ENCODE peak calls at places on chromosome 9, in five cellular contexts. W, J, H, K and Z are unnamed samples.

GRCh38 chr9:8143677-8144076 is 344.1 kb upstream of the DMAC1 start:
- DNase-seq in J (no peak), W (no peak), K (no peak), H (no peak), Z (no peak)

GRCh38 chr9:137365056-137365455 is 57.9 kb downstream of the EXD3 start:
- DNase-seq in K (no peak), W (no peak), J (no peak), H (no peak), Z (no peak)

GRCh38 chr9:18129809-18130334 is 344.1 kb upstream of the ADAMTSL1 start:
- DNase-seq in J (no peak), W (no peak), H (no peak), K (no peak), Z (no peak)

GRCh38 chr9:2570615-2571479 is 50.7 kb upstream of the VLDLR start:
- DNase-seq in W (peak), H (peak), K (peak), J (peak), Z (peak)

GRCh38 chr9:72554221-72554641 is 32.8 kb downstream of the TMC1 start:
- DNase-seq in W (no peak), J (no peak), H (peak), K (peak), Z (no peak)

GRCh38 chr9:100285080-100285479 is 67.7 kb downstream of the TEX10 start:
- DNase-seq in W (no peak), K (no peak), J (no peak), H (no peak), Z (no peak)

GRCh38 chr9:128275198-128276007 is at the start of gene GOLGA2:
- DNase-seq in W (no peak), J (peak), H (peak), K (peak), Z (no peak)

GRCh38 chr9:107020040-107020530 is 157.1 kb downstream of the ZNF462 start:
- DNase-seq in W (no peak), K (peak), J (peak), H (peak), Z (no peak)

GRCh38 chr9:72207278-72207677 is 58.0 kb downstream of the GDA start:
- DNase-seq in W (no peak), J (no peak), K (no peak), H (no peak), Z (no peak)

GRCh38 chr9:116689633-116690032 is 2.5 kb downstream of the TRIM32 start:
- DNase-seq in W (no peak), H (no peak), J (no peak), K (no peak), Z (no peak)

GRCh38 chr9:126294331-126295081 is 32.1 kb upstream of the MVB12B start:
- DNase-seq in K (no peak), W (no peak), H (no peak), J (no peak), Z (no peak)

GRCh38 chr9:115393976-115394775 is 276.2 kb upstream of the TNC start:
- DNase-seq in H (peak), K (peak), J (no peak), W (no peak), Z (no peak)